ENCODE peak calls at places on chromosomes 3 and 15, in six cellular contexts. One of them, this sample, is unnamed.

GRCh38 chr3:18307529-18307928 is 117.6 kb downstream of the SATB1 start:
- DNase-seq in A549: no peak
- DNase-seq in GM12878: no peak
- DNase-seq in HepG2: no peak
- DNase-seq in endothelial cell of umbilical vein: no peak
- DNase-seq in K562: no peak
- DNase-seq in this sample: no peak

GRCh38 chr15:94943863-94944262 is 712.5 kb downstream of the MCTP2 start:
- DNase-seq in A549: no peak
- DNase-seq in GM12878: no peak
- DNase-seq in HepG2: no peak
- DNase-seq in endothelial cell of umbilical vein: no peak
- DNase-seq in K562: no peak
- DNase-seq in this sample: no peak

GRCh38 chr15:93378547-93378946 is 289.5 kb upstream of the RGMA start:
- DNase-seq in A549: no peak
- DNase-seq in GM12878: no peak
- DNase-seq in HepG2: no peak
- DNase-seq in endothelial cell of umbilical vein: no peak
- DNase-seq in K562: no peak
- DNase-seq in this sample: no peak

GRCh38 chr15:82113116-82113715 is 67.4 kb upstream of the MEX3B start:
- DNase-seq in A549: no peak
- DNase-seq in GM12878: no peak
- DNase-seq in HepG2: no peak
- DNase-seq in endothelial cell of umbilical vein: peak; percentile 51
- DNase-seq in K562: no peak
- DNase-seq in this sample: no peak

GRCh38 chr15:71349736-71350515 is 234.7 kb downstream of the THSD4 start:
- DNase-seq in A549: no peak
- DNase-seq in GM12878: no peak
- DNase-seq in HepG2: no peak
- DNase-seq in endothelial cell of umbilical vein: no peak
- DNase-seq in K562: no peak
- DNase-seq in this sample: no peak

GRCh38 chr15:99121691-99122410 is 17.0 kb downstream of the SYNM start:
- DNase-seq in A549: no peak
- DNase-seq in GM12878: no peak
- DNase-seq in HepG2: no peak
- DNase-seq in endothelial cell of umbilical vein: peak; percentile 47
- DNase-seq in K562: no peak
- DNase-seq in this sample: no peak

GRCh38 chr3:131501949-131502348 is 822 bp downstream of the MRPL3 start:
- DNase-seq in A549: no peak
- DNase-seq in GM12878: no peak
- DNase-seq in HepG2: peak; percentile 13
- DNase-seq in endothelial cell of umbilical vein: peak; percentile 8
- DNase-seq in K562: peak; percentile 26
- DNase-seq in this sample: peak; percentile 25

GRCh38 chr15:31306426-31307269 is 20.0 kb upstream of the KLF13 start:
- DNase-seq in A549: no peak
- DNase-seq in GM12878: no peak
- DNase-seq in HepG2: no peak
- DNase-seq in endothelial cell of umbilical vein: no peak
- DNase-seq in K562: no peak
- DNase-seq in this sample: peak; percentile 96

GRCh38 chr3:27289769-27290413 is 79.3 kb downstream of the NEK10 start:
- DNase-seq in A549: no peak
- DNase-seq in GM12878: no peak
- DNase-seq in HepG2: no peak
- DNase-seq in endothelial cell of umbilical vein: no peak
- DNase-seq in K562: no peak
- DNase-seq in this sample: no peak

GRCh38 chr3:111392911-111393351 is 149.1 kb upstream of the CD96 start:
- DNase-seq in A549: peak; percentile 46
- DNase-seq in GM12878: no peak
- DNase-seq in HepG2: no peak
- DNase-seq in endothelial cell of umbilical vein: no peak
- DNase-seq in K562: no peak
- DNase-seq in this sample: peak; percentile 11

GRCh38 chr3:129103296-129103695 is 18.3 kb downstream of the RAB43 start:
- DNase-seq in A549: no peak
- DNase-seq in GM12878: no peak
- DNase-seq in HepG2: no peak
- DNase-seq in endothelial cell of umbilical vein: no peak
- DNase-seq in K562: no peak
- DNase-seq in this sample: no peak

GRCh38 chr15:81197255-81197630 is 564 bp downstream of the IL16 start:
- DNase-seq in A549: no peak
- DNase-seq in GM12878: no peak
- DNase-seq in HepG2: no peak
- DNase-seq in endothelial cell of umbilical vein: no peak
- DNase-seq in K562: no peak
- DNase-seq in this sample: no peak

GRCh38 chr15:24898715-24899278 is 56.0 kb upstream of the SNRPN start:
- DNase-seq in A549: no peak
- DNase-seq in GM12878: no peak
- DNase-seq in HepG2: no peak
- DNase-seq in endothelial cell of umbilical vein: no peak
- DNase-seq in K562: no peak
- DNase-seq in this sample: no peak

GRCh38 chr3:134201201-134202130 is 49.2 kb downstream of the RYK start:
- DNase-seq in A549: no peak
- DNase-seq in GM12878: no peak
- DNase-seq in HepG2: no peak
- DNase-seq in endothelial cell of umbilical vein: peak; percentile 15
- DNase-seq in K562: no peak
- DNase-seq in this sample: no peak

GRCh38 chr3:140568842-140569520 is 108.9 kb upstream of the TRIM42 start:
- DNase-seq in A549: no peak
- DNase-seq in GM12878: no peak
- DNase-seq in HepG2: no peak
- DNase-seq in endothelial cell of umbilical vein: no peak
- DNase-seq in K562: no peak
- DNase-seq in this sample: no peak

GRCh38 chr15:66369773-66370651 is 13.5 kb upstream of the TIPIN start:
- DNase-seq in A549: peak; percentile 58
- DNase-seq in GM12878: peak; percentile 68
- DNase-seq in HepG2: no peak
- DNase-seq in endothelial cell of umbilical vein: peak; percentile 92
- DNase-seq in K562: peak; percentile 27
- DNase-seq in this sample: peak; percentile 81

GRCh38 chr15:87609474-87609873 is 647.1 kb downstream of the NTRK3 start:
- DNase-seq in A549: peak; percentile 50
- DNase-seq in GM12878: no peak
- DNase-seq in HepG2: no peak
- DNase-seq in endothelial cell of umbilical vein: peak; percentile 75
- DNase-seq in K562: peak; percentile 33
- DNase-seq in this sample: no peak
- TF ChIP-seq MYC in A549: no peak
- TF ChIP-seq MYC in GM12878: no peak
- TF ChIP-seq MYC in HepG2: no peak
- TF ChIP-seq MYC in endothelial cell of umbilical vein: no peak
- TF ChIP-seq MYC in K562: no peak
- TF ChIP-seq MYC in this sample: no peak

GRCh38 chr3:66738625-66739330 is 238.0 kb upstream of the LRIG1 start:
- DNase-seq in A549: peak; percentile 9
- DNase-seq in GM12878: no peak
- DNase-seq in HepG2: no peak
- DNase-seq in endothelial cell of umbilical vein: no peak
- DNase-seq in K562: no peak
- DNase-seq in this sample: no peak
- TF ChIP-seq MAX in A549: no peak
- TF ChIP-seq MAX in GM12878: no peak
- TF ChIP-seq MAX in HepG2: no peak
- TF ChIP-seq MAX in endothelial cell of umbilical vein: no peak
- TF ChIP-seq MAX in K562: no peak
- TF ChIP-seq MAX in this sample: no peak

GRCh38 chr15:100520132-100520921 is 8.4 kb downstream of the CERS3 start:
- DNase-seq in A549: no peak
- DNase-seq in GM12878: no peak
- DNase-seq in HepG2: no peak
- DNase-seq in endothelial cell of umbilical vein: no peak
- DNase-seq in K562: no peak
- DNase-seq in this sample: peak; percentile 90
- TF ChIP-seq MYC in A549: no peak
- TF ChIP-seq MYC in GM12878: no peak
- TF ChIP-seq MYC in HepG2: no peak
- TF ChIP-seq MYC in endothelial cell of umbilical vein: no peak
- TF ChIP-seq MYC in K562: no peak
- TF ChIP-seq MYC in this sample: peak; percentile 69

DNA sequence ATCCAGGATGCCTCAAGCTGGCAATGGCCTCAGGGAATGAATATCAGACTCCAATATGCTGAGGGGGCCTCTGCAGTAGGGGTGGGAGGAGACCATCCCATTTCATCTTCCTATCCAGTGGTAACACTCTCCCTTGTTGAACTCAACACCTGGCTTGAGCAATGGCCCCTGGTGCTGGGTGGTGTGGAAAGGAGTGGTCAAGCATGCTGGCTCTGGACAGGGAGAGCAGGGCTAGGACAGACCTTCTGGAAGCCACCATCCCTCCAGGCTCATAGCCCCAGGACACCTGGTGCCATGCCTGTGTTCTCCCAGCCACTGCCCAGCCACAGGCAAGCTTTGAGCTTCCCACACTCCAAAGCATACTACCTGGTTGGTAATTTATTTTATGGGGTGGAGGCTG is 9.6 kb downstream of the DNAH1 start:
- DNase-seq in A549: no peak
- DNase-seq in GM12878: no peak
- DNase-seq in HepG2: no peak
- DNase-seq in endothelial cell of umbilical vein: no peak
- DNase-seq in K562: no peak
- DNase-seq in this sample: no peak
- TF ChIP-seq MAX in A549: no peak
- TF ChIP-seq MAX in GM12878: no peak
- TF ChIP-seq MAX in HepG2: no peak
- TF ChIP-seq MAX in endothelial cell of umbilical vein: no peak
- TF ChIP-seq MAX in K562: no peak
- TF ChIP-seq MAX in this sample: no peak

GRCh38 chr3:194585880-194586281 is 47.3 kb downstream of the TMEM44 start:
- DNase-seq in A549: no peak
- DNase-seq in GM12878: no peak
- DNase-seq in HepG2: no peak
- DNase-seq in endothelial cell of umbilical vein: no peak
- DNase-seq in K562: peak; percentile 50
- DNase-seq in this sample: no peak
- TF ChIP-seq MYC in A549: no peak
- TF ChIP-seq MYC in GM12878: no peak
- TF ChIP-seq MYC in HepG2: no peak
- TF ChIP-seq MYC in endothelial cell of umbilical vein: no peak
- TF ChIP-seq MYC in K562: no peak
- TF ChIP-seq MYC in this sample: no peak

GRCh38 chr15:57184502-57184901 is 191.8 kb upstream of the CGNL1 start:
- DNase-seq in A549: no peak
- DNase-seq in GM12878: no peak
- DNase-seq in HepG2: no peak
- DNase-seq in endothelial cell of umbilical vein: no peak
- DNase-seq in K562: no peak
- DNase-seq in this sample: no peak

GRCh38 chr15:57185507-57186074 is 190.7 kb upstream of the CGNL1 start:
- DNase-seq in A549: no peak
- DNase-seq in GM12878: no peak
- DNase-seq in HepG2: no peak
- DNase-seq in endothelial cell of umbilical vein: no peak
- DNase-seq in K562: no peak
- DNase-seq in this sample: no peak

GRCh38 chr15:57183614-57184344 is 192.5 kb upstream of the CGNL1 start:
- DNase-seq in A549: peak; percentile 27
- DNase-seq in GM12878: no peak
- DNase-seq in HepG2: peak; percentile 13
- DNase-seq in endothelial cell of umbilical vein: no peak
- DNase-seq in K562: no peak
- DNase-seq in this sample: no peak

DNA sequence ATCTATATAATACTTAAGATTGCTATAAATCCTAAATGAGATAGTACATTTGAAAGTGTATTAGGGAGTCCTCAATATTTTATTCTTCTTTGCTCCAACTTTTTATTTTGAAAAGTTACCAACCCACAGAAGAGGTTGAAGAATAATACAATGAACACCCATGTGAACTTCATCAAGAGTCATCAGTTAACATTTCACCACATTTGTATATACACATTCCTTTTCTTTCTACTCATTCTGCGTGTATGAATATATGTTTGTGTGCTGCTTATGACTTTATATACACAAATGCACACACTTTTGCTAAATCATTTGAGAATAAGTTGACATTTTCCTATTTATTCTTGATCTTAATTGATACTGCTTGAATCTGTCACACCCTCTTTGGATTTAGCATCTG is 193.3 kb upstream of the CGNL1 start:
- DNase-seq in A549: no peak
- DNase-seq in GM12878: no peak
- DNase-seq in HepG2: no peak
- DNase-seq in endothelial cell of umbilical vein: no peak
- DNase-seq in K562: no peak
- DNase-seq in this sample: no peak
- TF ChIP-seq MAX in A549: no peak
- TF ChIP-seq MAX in GM12878: no peak
- TF ChIP-seq MAX in HepG2: no peak
- TF ChIP-seq MAX in endothelial cell of umbilical vein: no peak
- TF ChIP-seq MAX in K562: no peak
- TF ChIP-seq MAX in this sample: no peak

GRCh38 chr3:30311781-30312180 is 294.6 kb upstream of the TGFBR2 start:
- DNase-seq in A549: no peak
- DNase-seq in GM12878: no peak
- DNase-seq in HepG2: no peak
- DNase-seq in endothelial cell of umbilical vein: no peak
- DNase-seq in K562: no peak
- DNase-seq in this sample: no peak
- TF ChIP-seq MYC in A549: no peak
- TF ChIP-seq MYC in GM12878: no peak
- TF ChIP-seq MYC in HepG2: no peak
- TF ChIP-seq MYC in endothelial cell of umbilical vein: no peak
- TF ChIP-seq MYC in K562: no peak
- TF ChIP-seq MYC in this sample: no peak

GRCh38 chr3:108329947-108330346 is 33.6 kb downstream of the HHLA2 start:
- DNase-seq in A549: no peak
- DNase-seq in GM12878: no peak
- DNase-seq in HepG2: no peak
- DNase-seq in endothelial cell of umbilical vein: no peak
- DNase-seq in K562: no peak
- DNase-seq in this sample: no peak
- TF ChIP-seq MAX in A549: no peak
- TF ChIP-seq MAX in GM12878: no peak
- TF ChIP-seq MAX in HepG2: no peak
- TF ChIP-seq MAX in endothelial cell of umbilical vein: no peak
- TF ChIP-seq MAX in K562: no peak
- TF ChIP-seq MAX in this sample: no peak

This sample was measured in NB4.